ENCODE peak calls at places on chromosome 17, in ten cellular contexts. T is HL-60, A is foreskin fibroblast, C is LNCaP clone FGC, O is omental fat pad, N is heart right ventricle, D is psoas muscle, H is endodermal cell, F is kidney, P is A549. R is an unnamed sample.

GRCh38 chr17:47335101-47335936 is 11.6 kb downstream of the EFCAB13 start:
- DNase-seq in T (no peak), A (no peak), C (no peak), O (no peak), N (no peak), D (no peak), H (peak; percentile 67), F (no peak), P (no peak), R (no peak)

GRCh38 chr17:38579934-38580333 is 25.8 kb downstream of the SRCIN1 start:
- DNase-seq in T (no peak), A (peak; percentile 53), C (no peak), O (no peak), N (peak; percentile 13), D (no peak), H (peak; percentile 94), F (no peak), P (peak; percentile 68), R (no peak)

GRCh38 chr17:67559381-67559966 is 158.3 kb upstream of the NOL11 start:
- DNase-seq in T (no peak), A (no peak), C (no peak), O (no peak), N (no peak), D (no peak), H (peak; percentile 83), F (no peak), P (peak; percentile 22), R (no peak)

GRCh38 chr17:72870437-72870985 is 222.0 kb downstream of the SLC39A11 start:
- DNase-seq in T (no peak), A (peak; percentile 21), C (no peak), O (no peak), N (no peak), D (no peak), H (no peak), F (no peak), P (no peak), R (no peak)

GRCh38 chr17:47704781-47705180 is 10.8 kb downstream of the TBKBP1 start:
- DNase-seq in T (no peak), A (no peak), C (no peak), O (no peak), N (no peak), D (no peak), H (no peak), F (peak; percentile 47), P (no peak), R (no peak)

GRCh38 chr17:29650407-29650806 is 27.7 kb upstream of the CORO6 start:
- DNase-seq in T (no peak), A (no peak), C (no peak), O (no peak), N (no peak), D (no peak), H (no peak), F (no peak), P (no peak), R (no peak)

GRCh38 chr17:18037482-18037881 is 1.5 kb downstream of the ATPAF2 start:
- DNase-seq in T (no peak), A (no peak), C (no peak), O (no peak), N (no peak), D (no peak), H (no peak), F (no peak), P (no peak), R (no peak)

GRCh38 chr17:77425791-77426641 is 285.2 kb downstream of the SEC14L1 start:
- DNase-seq in T (no peak), A (peak; percentile 70), C (no peak), O (no peak), N (no peak), D (peak; percentile 52), H (peak; percentile 93), F (no peak), P (peak; percentile 92), R (peak; percentile 21)

GRCh38 chr17:35568561-35568960 is 7.9 kb upstream of the SLFN14 start:
- DNase-seq in T (peak; percentile 30), A (peak; percentile 71), C (no peak), O (no peak), N (no peak), D (no peak), H (peak; percentile 63), F (no peak), P (peak; percentile 54), R (no peak)

DNA sequence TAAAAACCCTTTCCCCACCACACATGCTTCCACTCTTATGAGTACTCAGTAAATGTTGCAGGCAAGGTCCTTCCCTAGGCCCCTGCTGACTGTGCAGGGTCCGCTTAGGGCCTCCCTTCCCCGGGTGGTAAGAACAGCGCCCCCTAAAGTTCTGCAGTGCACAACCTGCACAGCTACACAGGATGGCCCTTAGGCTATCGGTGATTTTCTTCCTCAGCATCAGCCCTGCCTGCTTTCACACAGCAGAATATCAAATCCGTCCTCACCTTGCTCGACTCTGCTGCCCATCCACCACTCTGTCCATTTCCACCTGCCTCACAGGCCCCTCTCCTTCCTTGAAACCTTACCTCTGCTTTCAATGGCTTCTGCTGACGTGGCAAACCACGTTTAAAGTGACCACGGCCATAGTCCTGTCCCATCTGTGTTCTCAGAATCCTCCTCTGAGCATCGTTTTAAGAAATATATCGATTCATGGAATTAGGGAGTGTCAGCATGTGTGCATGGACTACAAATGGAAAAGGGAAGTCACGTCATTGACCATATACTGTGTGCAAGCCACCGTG is 51.4 kb upstream of the TMEM132E start:
- DNase-seq in T (no peak), A (no peak), C (no peak), O (no peak), N (no peak), D (no peak), H (peak; percentile 88), F (no peak), P (peak; percentile 14), R (no peak)
- TF ChIP-seq CTCF in T (no peak), A (no peak), C (peak; percentile 1), O (no peak), N (no peak), D (no peak), H (peak; percentile 89), F (no peak), P (no peak), R (no peak)

DNA sequence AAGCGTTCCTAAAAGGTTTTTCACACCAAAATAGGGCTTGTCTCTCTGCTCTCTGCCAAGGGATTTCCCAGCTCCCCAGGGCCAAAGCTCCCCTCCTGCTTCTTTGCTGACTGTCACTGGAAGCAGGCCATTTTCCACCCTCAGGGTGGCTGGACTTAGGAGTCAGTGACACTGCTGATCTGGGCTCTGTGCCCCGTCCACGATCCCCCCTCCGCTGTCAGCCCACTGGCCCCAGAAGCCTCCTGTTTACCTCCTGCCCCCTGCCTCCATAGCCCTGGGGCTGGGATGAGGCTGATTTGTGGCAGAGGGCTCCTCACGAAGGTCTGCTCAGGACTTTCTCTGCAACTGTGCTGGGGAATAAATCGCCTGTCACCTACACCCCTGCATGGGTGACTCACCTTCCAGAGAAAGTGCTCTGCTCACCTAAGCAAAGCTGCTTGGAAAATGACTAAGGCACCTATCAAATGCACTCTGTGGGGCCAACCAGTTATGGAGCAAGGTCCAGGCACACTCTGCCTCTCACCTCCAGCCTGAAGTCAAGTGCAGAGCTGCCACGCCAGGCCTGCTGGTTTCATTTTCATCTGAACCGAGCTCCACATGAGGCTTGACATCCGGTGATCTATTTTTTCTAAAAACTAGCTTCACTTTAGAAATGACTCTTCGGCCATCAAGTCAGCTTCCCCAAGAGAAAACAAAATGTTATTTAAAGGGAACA is 4.9 kb downstream of the MAP3K14 start:
- DNase-seq in T (no peak), A (peak; percentile 62), C (no peak), O (no peak), N (peak; percentile 66), D (peak; percentile 68), H (peak; percentile 51), F (peak; percentile 88), P (peak; percentile 59), R (no peak)
- TF ChIP-seq CTCF in T (no peak), A (no peak), C (no peak), O (no peak), N (no peak), D (no peak), H (no peak), F (no peak), P (no peak), R (no peak)

DNA sequence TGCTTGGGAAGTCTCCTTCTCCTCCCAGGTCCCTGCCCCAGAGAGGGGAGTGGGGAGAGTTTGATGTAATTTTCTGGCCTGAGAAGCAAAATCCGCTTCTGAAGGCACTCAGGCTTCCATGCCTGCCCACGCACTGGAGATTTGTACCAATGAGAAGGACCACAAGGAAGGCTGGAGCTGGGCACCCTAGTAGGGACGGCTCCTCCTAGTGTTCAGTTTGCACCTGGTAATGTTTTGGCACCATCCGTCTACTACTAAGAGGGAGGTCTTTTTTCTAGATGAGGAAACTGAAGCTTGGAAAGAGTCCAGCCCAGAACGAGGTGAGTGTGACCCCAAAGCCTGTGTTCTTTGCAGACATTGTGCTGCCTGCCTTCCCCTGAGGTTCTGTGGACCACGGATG is 83.6 kb upstream of the NLRP1 start:
- DNase-seq in T (peak; percentile 0), A (peak; percentile 7), C (no peak), O (no peak), N (no peak), D (no peak), H (peak; percentile 74), F (no peak), P (peak; percentile 31), R (no peak)
- TF ChIP-seq CTCF in T (no peak), A (peak; percentile 20), C (peak; percentile 4), O (no peak), N (no peak), D (no peak), H (peak; percentile 74), F (no peak), P (no peak), R (no peak)

GRCh38 chr17:81479672-81480071 is 32.9 kb downstream of the ACTG1 start:
- DNase-seq in T (no peak), A (no peak), C (no peak), O (no peak), N (no peak), D (no peak), H (no peak), F (no peak), P (no peak), R (no peak)

GRCh38 chr17:81477173-81477572 is 35.4 kb downstream of the ACTG1 start:
- DNase-seq in T (no peak), A (no peak), C (no peak), O (no peak), N (no peak), D (no peak), H (no peak), F (no peak), P (no peak), R (no peak)

GRCh38 chr17:81476635-81477034 is 36.0 kb downstream of the ACTG1 start:
- DNase-seq in T (no peak), A (no peak), C (no peak), O (no peak), N (no peak), D (no peak), H (no peak), F (no peak), P (no peak), R (no peak)

GRCh38 chr17:81479175-81479574 is 33.4 kb downstream of the ACTG1 start:
- DNase-seq in T (no peak), A (peak; percentile 66), C (no peak), O (no peak), N (no peak), D (no peak), H (no peak), F (no peak), P (no peak), R (no peak)

GRCh38 chr17:81478119-81478518 is 34.5 kb downstream of the ACTG1 start:
- DNase-seq in T (no peak), A (no peak), C (no peak), O (no peak), N (no peak), D (no peak), H (no peak), F (no peak), P (no peak), R (no peak)
- TF ChIP-seq CTCF in T (no peak), A (no peak), C (no peak), O (no peak), N (no peak), D (no peak), H (no peak), F (no peak), P (no peak), R (no peak)

R was measured in activated B cell treated with CpG ODN at 0.5 μM for 24 hours.